ENCODE peak calls at places on chromosomes 12 and 14, in four cellular contexts. One of them, this sample, is unnamed.

GRCh38 chr12:100163416-100164152 is 20.9 kb upstream of the BLTP3B start:
- DNase-seq in GM23248: peak; percentile 81
- DNase-seq in OCI-LY7: no peak
- DNase-seq in MM.1S: peak; percentile 70
- DNase-seq in this sample: peak; percentile 89

GRCh38 chr12:29844667-29845066 is 60.9 kb upstream of the TMTC1 start:
- DNase-seq in GM23248: peak; percentile 29
- DNase-seq in OCI-LY7: no peak
- DNase-seq in MM.1S: no peak
- DNase-seq in this sample: no peak

GRCh38 chr12:92735131-92735721 is 32.4 kb downstream of the PLEKHG7 start:
- DNase-seq in GM23248: peak; percentile 90
- DNase-seq in OCI-LY7: no peak
- DNase-seq in MM.1S: no peak
- DNase-seq in this sample: peak; percentile 69

GRCh38 chr14:24630872-24631477 is 3.0 kb downstream of the GZMB start:
- DNase-seq in GM23248: peak; percentile 66
- DNase-seq in OCI-LY7: no peak
- DNase-seq in MM.1S: no peak
- DNase-seq in this sample: peak; percentile 53

GRCh38 chr14:31992051-31992450 is 85.1 kb upstream of the ARHGAP5 start:
- DNase-seq in GM23248: peak; percentile 85
- DNase-seq in OCI-LY7: no peak
- DNase-seq in MM.1S: no peak
- DNase-seq in this sample: peak; percentile 92

GRCh38 chr14:85342858-85343607 is 186.9 kb upstream of the FLRT2 start:
- DNase-seq in GM23248: peak; percentile 17
- DNase-seq in OCI-LY7: no peak
- DNase-seq in MM.1S: no peak
- DNase-seq in this sample: no peak

GRCh38 chr12:123171967-123172366 is 21.1 kb upstream of the PITPNM2 start:
- DNase-seq in GM23248: no peak
- DNase-seq in OCI-LY7: no peak
- DNase-seq in MM.1S: no peak
- DNase-seq in this sample: no peak

GRCh38 chr14:64971890-64972785 is at the start of gene RAB15:
- DNase-seq in GM23248: peak; percentile 76
- DNase-seq in OCI-LY7: peak; percentile 14
- DNase-seq in MM.1S: no peak
- DNase-seq in this sample: peak; percentile 35

GRCh38 chr12:97148941-97149559 is 242.0 kb downstream of the NEDD1 start:
- DNase-seq in GM23248: peak; percentile 48
- DNase-seq in OCI-LY7: peak; percentile 65
- DNase-seq in MM.1S: peak; percentile 61
- DNase-seq in this sample: peak; percentile 60

GRCh38 chr12:85985996-85986395 is 111.9 kb downstream of the NTS start:
- DNase-seq in GM23248: no peak
- DNase-seq in OCI-LY7: no peak
- DNase-seq in MM.1S: no peak
- DNase-seq in this sample: peak; percentile 44

GRCh38 chr14:22767323-22767589 is 768 bp downstream of the OXA1L start:
- DNase-seq in GM23248: no peak
- DNase-seq in OCI-LY7: peak; percentile 40
- DNase-seq in MM.1S: no peak
- DNase-seq in this sample: no peak

GRCh38 chr12:23098110-23099049 is 473.4 kb downstream of the ETNK1 start:
- DNase-seq in GM23248: no peak
- DNase-seq in OCI-LY7: no peak
- DNase-seq in MM.1S: no peak
- DNase-seq in this sample: no peak

GRCh38 chr14:96016761-96017160 is 22.4 kb upstream of the C14orf132 start:
- DNase-seq in GM23248: no peak
- DNase-seq in OCI-LY7: no peak
- DNase-seq in MM.1S: no peak
- DNase-seq in this sample: no peak

DNA sequence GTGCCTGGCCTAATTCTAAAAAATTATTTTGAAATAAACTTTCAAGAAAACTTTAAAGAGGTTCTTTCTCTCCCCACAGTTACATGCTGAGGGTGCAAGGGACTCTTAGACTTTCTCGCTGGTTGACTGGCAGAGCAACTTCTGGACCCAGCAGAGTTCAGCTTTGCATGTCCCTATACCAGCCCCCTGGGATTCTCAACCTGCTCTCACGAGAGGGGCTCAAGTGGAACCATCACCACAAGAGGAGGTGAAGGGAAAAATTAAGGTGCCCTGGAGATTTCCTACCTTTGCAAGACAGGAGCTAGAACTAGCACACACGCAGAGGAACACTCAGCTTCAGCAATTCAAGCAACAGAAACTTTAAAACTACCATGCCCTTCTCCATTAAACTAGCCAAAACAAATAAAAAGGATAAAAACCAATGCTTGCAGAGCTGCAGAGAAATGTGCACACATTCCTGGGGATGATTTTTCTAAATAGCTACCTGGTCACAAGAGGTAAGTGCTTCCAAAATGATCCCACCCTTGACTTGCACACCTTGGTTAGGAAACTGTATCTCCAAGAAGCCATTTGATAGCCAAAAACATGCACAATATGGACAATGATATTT is 2.5 kb downstream of the HVCN1 start:
- DNase-seq in GM23248: no peak
- DNase-seq in OCI-LY7: no peak
- DNase-seq in MM.1S: no peak
- DNase-seq in this sample: no peak
- H3K4me1 ChIP-seq in GM23248: no peaks in the 10 kb centered on the region
- H3K4me1 ChIP-seq in OCI-LY7: peaks cover 45% of the 10 kb centered on the region
- H3K4me1 ChIP-seq in MM.1S: no peaks in the 10 kb centered on the region
- H3K4me1 ChIP-seq in this sample: no peaks in the 10 kb centered on the region

GRCh38 chr14:76085358-76085757 is 66.4 kb upstream of the GPATCH2L start:
- DNase-seq in GM23248: no peak
- DNase-seq in OCI-LY7: no peak
- DNase-seq in MM.1S: no peak
- DNase-seq in this sample: no peak

GRCh38 chr14:76089151-76089550 is 62.6 kb upstream of the GPATCH2L start:
- DNase-seq in GM23248: no peak
- DNase-seq in OCI-LY7: no peak
- DNase-seq in MM.1S: no peak
- DNase-seq in this sample: no peak

GRCh38 chr14:76083796-76084195 is 67.9 kb upstream of the GPATCH2L start:
- DNase-seq in GM23248: no peak
- DNase-seq in OCI-LY7: no peak
- DNase-seq in MM.1S: no peak
- DNase-seq in this sample: no peak

GRCh38 chr14:76084374-76084773 is 67.3 kb upstream of the GPATCH2L start:
- DNase-seq in GM23248: no peak
- DNase-seq in OCI-LY7: no peak
- DNase-seq in MM.1S: no peak
- DNase-seq in this sample: no peak

GRCh38 chr14:76086636-76087035 is 65.1 kb upstream of the GPATCH2L start:
- DNase-seq in GM23248: no peak
- DNase-seq in OCI-LY7: no peak
- DNase-seq in MM.1S: no peak
- DNase-seq in this sample: no peak
- H3K4me3 ChIP-seq in GM23248: no peak overlapping the region
- H3K4me3 ChIP-seq in OCI-LY7: no peak overlapping the region
- H3K4me3 ChIP-seq in MM.1S: no peak overlapping the region
- H3K4me3 ChIP-seq in this sample: no peak overlapping the region

DNA sequence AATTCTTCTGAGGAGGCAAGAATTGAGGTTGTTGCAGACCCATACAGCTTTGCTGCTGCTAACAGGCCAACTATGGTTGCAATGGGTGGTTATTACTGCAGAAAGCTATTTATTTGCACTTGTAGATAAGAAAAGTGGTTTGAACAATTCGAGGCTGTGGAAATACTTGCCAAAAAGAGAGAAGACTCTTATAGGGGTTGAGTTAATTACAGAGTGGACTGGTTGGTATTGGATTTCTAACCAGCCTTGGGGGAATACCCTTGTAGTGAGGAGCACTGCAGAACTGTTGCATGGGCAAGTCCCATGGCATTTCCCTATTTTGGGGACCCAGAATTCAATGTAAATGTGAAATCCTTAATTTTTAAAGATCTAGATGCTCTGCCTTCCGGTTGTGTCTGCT is 120.5 kb downstream of the KCNMB4 start:
- DNase-seq in GM23248: no peak
- DNase-seq in OCI-LY7: no peak
- DNase-seq in MM.1S: no peak
- DNase-seq in this sample: no peak
- H3K4me2 ChIP-seq in GM23248: no peak overlapping the region
- H3K4me2 ChIP-seq in OCI-LY7: peak overlapping the region; percentile 15
- H3K4me2 ChIP-seq in MM.1S: no peak overlapping the region
- H3K4me2 ChIP-seq in this sample: no peak overlapping the region

GRCh38 chr12:57618966-57619433 is 7.8 kb downstream of the ARHGEF25 start:
- DNase-seq in GM23248: no peak
- DNase-seq in OCI-LY7: no peak
- DNase-seq in MM.1S: no peak
- DNase-seq in this sample: no peak
- H3K4me1 ChIP-seq in GM23248: peaks cover 12% of the 10 kb centered on the region
- H3K4me1 ChIP-seq in OCI-LY7: peaks cover 11% of the 10 kb centered on the region
- H3K4me1 ChIP-seq in MM.1S: peaks cover 8% of the 10 kb centered on the region
- H3K4me1 ChIP-seq in this sample: no peaks in the 10 kb centered on the region

DNA sequence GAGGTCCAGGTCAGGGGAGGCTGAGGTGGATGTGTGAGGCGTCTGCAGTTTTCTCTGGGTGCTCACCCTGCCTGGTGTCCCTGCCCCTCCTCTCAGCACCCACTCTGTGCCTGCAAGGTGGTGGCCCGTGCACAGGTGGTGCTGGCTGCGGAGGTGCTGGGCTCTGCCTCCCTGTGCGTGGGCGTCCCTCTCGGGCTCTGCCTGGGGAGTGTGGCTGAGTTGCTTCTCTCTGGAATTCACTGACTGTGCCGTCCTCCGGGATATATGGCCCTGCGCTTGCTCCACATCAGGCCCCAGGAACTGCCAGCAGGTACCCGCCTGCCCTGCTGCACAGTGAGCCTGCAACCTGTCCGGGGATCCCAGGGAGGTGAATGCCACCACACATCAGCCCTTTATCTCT is 379.1 kb downstream of the TMEM121 start:
- DNase-seq in GM23248: no peak
- DNase-seq in OCI-LY7: no peak
- DNase-seq in MM.1S: no peak
- DNase-seq in this sample: no peak
- H3K4me3 ChIP-seq in GM23248: no peak overlapping the region
- H3K4me3 ChIP-seq in OCI-LY7: no peak overlapping the region
- H3K4me3 ChIP-seq in MM.1S: no peak overlapping the region
- H3K4me3 ChIP-seq in this sample: no peak overlapping the region

GRCh38 chr12:124401563-124402180 is 106.8 kb downstream of the RFLNA start:
- DNase-seq in GM23248: no peak
- DNase-seq in OCI-LY7: no peak
- DNase-seq in MM.1S: no peak
- DNase-seq in this sample: no peak
- H3K4me2 ChIP-seq in GM23248: no peak overlapping the region
- H3K4me2 ChIP-seq in OCI-LY7: no peak overlapping the region
- H3K4me2 ChIP-seq in MM.1S: no peak overlapping the region
- H3K4me2 ChIP-seq in this sample: no peak overlapping the region

GRCh38 chr12:38720661-38721060 is 184.7 kb downstream of the CPNE8 start:
- DNase-seq in GM23248: no peak
- DNase-seq in OCI-LY7: no peak
- DNase-seq in MM.1S: no peak
- DNase-seq in this sample: no peak

GRCh38 chr12:38721611-38722252 is 183.7 kb downstream of the CPNE8 start:
- DNase-seq in GM23248: no peak
- DNase-seq in OCI-LY7: no peak
- DNase-seq in MM.1S: no peak
- DNase-seq in this sample: no peak
- H3K4me1 ChIP-seq in GM23248: no peaks in the 10 kb centered on the region
- H3K4me1 ChIP-seq in OCI-LY7: no peaks in the 10 kb centered on the region
- H3K4me1 ChIP-seq in MM.1S: peaks cover 8% of the 10 kb centered on the region
- H3K4me1 ChIP-seq in this sample: no peaks in the 10 kb centered on the region

GRCh38 chr12:50924131-50924438 is 28.3 kb upstream of the HIGD1C start:
- DNase-seq in GM23248: no peak
- DNase-seq in OCI-LY7: no peak
- DNase-seq in MM.1S: no peak
- DNase-seq in this sample: peak; percentile 6
- H3K4me3 ChIP-seq in GM23248: peak overlapping the region; percentile 73
- H3K4me3 ChIP-seq in OCI-LY7: peak overlapping the region; percentile 65
- H3K4me3 ChIP-seq in MM.1S: peak overlapping the region; percentile 35
- H3K4me3 ChIP-seq in this sample: no peak overlapping the region

GRCh38 chr12:51815571-51815970 is 32.9 kb downstream of the FIGNL2 start:
- DNase-seq in GM23248: peak; percentile 23
- DNase-seq in OCI-LY7: no peak
- DNase-seq in MM.1S: no peak
- DNase-seq in this sample: no peak

GRCh38 chr12:51817027-51817953 is 31.2 kb downstream of the FIGNL2 start:
- DNase-seq in GM23248: no peak
- DNase-seq in OCI-LY7: no peak
- DNase-seq in MM.1S: no peak
- DNase-seq in this sample: no peak

GRCh38 chr12:51813931-51814310 is 34.6 kb downstream of the FIGNL2 start:
- DNase-seq in GM23248: no peak
- DNase-seq in OCI-LY7: no peak
- DNase-seq in MM.1S: no peak
- DNase-seq in this sample: no peak

GRCh38 chr12:51812871-51813270 is 35.6 kb downstream of the FIGNL2 start:
- DNase-seq in GM23248: no peak
- DNase-seq in OCI-LY7: no peak
- DNase-seq in MM.1S: no peak
- DNase-seq in this sample: no peak

DNA sequence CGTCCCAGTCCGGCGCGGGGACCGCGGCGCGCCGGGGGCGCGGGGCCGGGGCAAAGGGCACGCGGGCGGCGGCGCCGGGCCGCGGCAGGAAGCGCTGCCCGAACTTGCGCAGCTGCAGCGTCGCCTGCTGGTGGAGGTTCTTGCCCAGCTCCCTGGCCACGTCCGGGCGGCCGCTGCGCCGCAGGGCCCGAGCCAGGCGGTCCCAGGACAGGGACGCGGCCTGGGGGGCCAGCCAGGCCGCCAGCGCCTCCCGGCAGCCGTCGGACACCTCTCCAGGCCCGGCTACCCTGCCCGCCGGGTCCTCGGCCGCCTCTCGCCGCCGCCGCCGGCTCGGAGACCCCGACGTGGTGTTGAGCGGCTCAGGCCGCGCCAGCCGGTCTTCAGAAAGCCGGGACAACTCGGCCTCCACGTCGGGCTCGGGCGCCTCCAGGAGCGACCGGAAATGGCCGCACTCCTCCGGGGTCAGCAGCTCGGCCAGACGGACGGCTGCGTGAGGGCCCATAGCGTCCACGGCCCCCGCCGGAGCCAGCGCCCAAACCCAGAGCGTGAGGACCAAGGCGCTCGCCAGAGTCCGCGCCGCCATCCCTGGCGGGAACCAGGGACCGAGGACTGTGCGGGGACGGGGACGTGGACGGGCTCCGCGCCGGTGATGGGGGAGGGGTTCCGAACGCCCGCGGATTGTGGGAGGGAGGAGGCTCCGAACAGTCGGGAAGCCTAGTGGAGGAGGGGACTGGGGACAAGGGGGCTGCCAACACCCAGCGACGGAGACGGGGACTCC is 34.0 kb downstream of the FIGNL2 start:
- DNase-seq in GM23248: peak; percentile 93
- DNase-seq in OCI-LY7: no peak
- DNase-seq in MM.1S: peak; percentile 64
- DNase-seq in this sample: peak; percentile 78
- H3K4me2 ChIP-seq in GM23248: peak overlapping the region; percentile 65
- H3K4me2 ChIP-seq in OCI-LY7: no peak overlapping the region
- H3K4me2 ChIP-seq in MM.1S: no peak overlapping the region
- H3K4me2 ChIP-seq in this sample: peak overlapping the region; percentile 92

GRCh38 chr12:109991586-109991985 is 4.6 kb downstream of the GIT2 start:
- DNase-seq in GM23248: no peak
- DNase-seq in OCI-LY7: no peak
- DNase-seq in MM.1S: no peak
- DNase-seq in this sample: no peak
- H3K4me1 ChIP-seq in GM23248: peaks cover 27% of the 10 kb centered on the region
- H3K4me1 ChIP-seq in OCI-LY7: peaks cover 17% of the 10 kb centered on the region
- H3K4me1 ChIP-seq in MM.1S: peaks cover 8% of the 10 kb centered on the region
- H3K4me1 ChIP-seq in this sample: peaks cover 21% of the 10 kb centered on the region

This sample was measured in PC-3.